ENCODE peak calls at places on chromosome 18, in four cellular contexts. One of them, this sample, is unnamed.

GRCh38 chr18:13445241-13445897 is 226.8 kb downstream of the LDLRAD4 start:
- DNase-seq in lower lobe of right lung: no peak
- DNase-seq in OCI-LY7: no peak
- DNase-seq in body of pancreas: no peak
- DNase-seq in this sample: no peak

GRCh38 chr18:10787293-10787901 is 261.6 kb downstream of the NAPG start:
- DNase-seq in lower lobe of right lung: peak; percentile 86
- DNase-seq in OCI-LY7: peak; percentile 85
- DNase-seq in body of pancreas: peak; percentile 81
- DNase-seq in this sample: peak; percentile 85

GRCh38 chr18:829432-829831 is 17.4 kb upstream of the YES1 start:
- DNase-seq in lower lobe of right lung: no peak
- DNase-seq in OCI-LY7: no peak
- DNase-seq in body of pancreas: no peak
- DNase-seq in this sample: no peak

GRCh38 chr18:7778181-7778580 is 211.1 kb downstream of the PTPRM start:
- DNase-seq in lower lobe of right lung: no peak
- DNase-seq in OCI-LY7: no peak
- DNase-seq in body of pancreas: no peak
- DNase-seq in this sample: no peak

GRCh38 chr18:74722237-74722636 is 124.6 kb downstream of the ZNF407 start:
- DNase-seq in lower lobe of right lung: no peak
- DNase-seq in OCI-LY7: no peak
- DNase-seq in body of pancreas: no peak
- DNase-seq in this sample: no peak

GRCh38 chr18:62030091-62030985 is 137.5 kb upstream of the RNF152 start:
- DNase-seq in lower lobe of right lung: no peak
- DNase-seq in OCI-LY7: no peak
- DNase-seq in body of pancreas: no peak
- DNase-seq in this sample: no peak

GRCh38 chr18:13264986-13265900 is 46.7 kb downstream of the LDLRAD4 start:
- DNase-seq in lower lobe of right lung: no peak
- DNase-seq in OCI-LY7: no peak
- DNase-seq in body of pancreas: no peak
- DNase-seq in this sample: no peak

GRCh38 chr18:70288851-70289328 is at the start of gene SOCS6:
- DNase-seq in lower lobe of right lung: peak; percentile 74
- DNase-seq in OCI-LY7: no peak
- DNase-seq in body of pancreas: peak; percentile 68
- DNase-seq in this sample: peak; percentile 14

GRCh38 chr18:75131455-75132000 is 77.4 kb downstream of the PTGR3 start:
- DNase-seq in lower lobe of right lung: no peak
- DNase-seq in OCI-LY7: no peak
- DNase-seq in body of pancreas: no peak
- DNase-seq in this sample: no peak

GRCh38 chr18:37317486-37317885 is 248.1 kb downstream of the CELF4 start:
- DNase-seq in lower lobe of right lung: no peak
- DNase-seq in OCI-LY7: no peak
- DNase-seq in body of pancreas: no peak
- DNase-seq in this sample: no peak

GRCh38 chr18:37322497-37323035 is 243.0 kb downstream of the CELF4 start:
- DNase-seq in lower lobe of right lung: no peak
- DNase-seq in OCI-LY7: peak; percentile 28
- DNase-seq in body of pancreas: peak; percentile 30
- DNase-seq in this sample: no peak

GRCh38 chr18:37320320-37320719 is 245.3 kb downstream of the CELF4 start:
- DNase-seq in lower lobe of right lung: no peak
- DNase-seq in OCI-LY7: no peak
- DNase-seq in body of pancreas: no peak
- DNase-seq in this sample: no peak

GRCh38 chr18:37318360-37319037 is 247.1 kb downstream of the CELF4 start:
- DNase-seq in lower lobe of right lung: no peak
- DNase-seq in OCI-LY7: no peak
- DNase-seq in body of pancreas: no peak
- DNase-seq in this sample: no peak

DNA sequence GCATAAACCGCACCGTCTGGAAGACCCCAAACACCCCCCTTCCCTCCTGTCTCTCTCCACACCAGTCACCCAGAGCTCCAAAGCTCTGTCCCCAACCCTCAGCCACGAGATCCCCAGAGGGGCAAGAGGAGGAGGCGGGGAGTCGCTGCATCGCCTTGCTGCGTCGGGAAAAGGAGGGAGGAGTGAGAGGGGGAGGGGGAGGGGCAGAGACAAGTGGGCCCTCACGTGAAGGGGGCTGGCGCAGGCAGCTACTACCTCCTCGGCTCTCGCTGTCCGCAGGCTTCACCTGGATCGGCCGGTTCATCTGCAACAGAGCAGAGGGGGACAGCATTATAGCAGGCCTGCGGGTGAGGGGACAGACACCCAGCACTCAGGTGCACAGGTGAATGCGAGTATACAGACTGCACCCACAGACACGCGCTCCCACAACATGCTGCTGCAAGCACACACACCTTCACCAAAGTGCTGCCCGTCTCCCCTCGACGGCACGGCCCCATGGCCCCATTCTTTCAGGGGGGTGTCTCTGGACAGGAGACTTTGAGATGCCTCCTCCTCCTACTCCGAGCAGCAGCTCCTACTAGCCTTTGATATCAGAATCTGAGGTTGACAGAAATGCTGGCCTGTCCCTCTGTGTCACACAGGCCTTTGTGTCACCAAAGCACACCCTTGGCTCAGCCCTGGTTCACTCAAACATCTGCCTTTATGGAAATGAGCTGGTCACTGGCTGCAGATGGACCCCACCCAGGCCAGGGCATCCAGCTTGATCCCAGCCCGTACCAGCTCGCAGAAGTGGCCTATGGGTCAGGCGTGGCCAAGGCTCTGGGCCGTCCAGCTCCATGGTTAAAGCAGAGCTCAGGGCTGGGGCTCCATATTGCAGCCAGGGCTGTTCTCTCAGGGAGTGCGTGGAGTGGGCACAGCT is 243.8 kb downstream of the CELF4 start:
- DNase-seq in lower lobe of right lung: no peak
- DNase-seq in OCI-LY7: no peak
- DNase-seq in body of pancreas: no peak
- DNase-seq in this sample: no peak
- H3K4me1 ChIP-seq in lower lobe of right lung: no peaks in the 10 kb centered on the region
- H3K4me1 ChIP-seq in OCI-LY7: no peaks in the 10 kb centered on the region
- H3K4me1 ChIP-seq in body of pancreas: no peaks in the 10 kb centered on the region
- H3K4me1 ChIP-seq in this sample: no peaks in the 10 kb centered on the region

GRCh38 chr18:35076556-35076955 is 35.3 kb downstream of the MAPRE2 start:
- DNase-seq in lower lobe of right lung: no peak
- DNase-seq in OCI-LY7: no peak
- DNase-seq in body of pancreas: no peak
- DNase-seq in this sample: no peak
- H3K4me1 ChIP-seq in lower lobe of right lung: peaks cover 35% of the 10 kb centered on the region
- H3K4me1 ChIP-seq in OCI-LY7: peaks cover 5% of the 10 kb centered on the region
- H3K4me1 ChIP-seq in body of pancreas: peaks cover 4% of the 10 kb centered on the region
- H3K4me1 ChIP-seq in this sample: peaks cover 5% of the 10 kb centered on the region

GRCh38 chr18:34549367-34549766 is 160.7 kb upstream of the DTNA start:
- DNase-seq in lower lobe of right lung: no peak
- DNase-seq in OCI-LY7: no peak
- DNase-seq in body of pancreas: no peak
- DNase-seq in this sample: no peak
- H3K4me1 ChIP-seq in lower lobe of right lung: no peaks in the 10 kb centered on the region
- H3K4me1 ChIP-seq in OCI-LY7: no peaks in the 10 kb centered on the region
- H3K4me1 ChIP-seq in body of pancreas: peaks cover 54% of the 10 kb centered on the region
- H3K4me1 ChIP-seq in this sample: no peaks in the 10 kb centered on the region

GRCh38 chr18:3265564-3266033 is 3.7 kb downstream of the MYL12B start:
- DNase-seq in lower lobe of right lung: no peak
- DNase-seq in OCI-LY7: no peak
- DNase-seq in body of pancreas: no peak
- DNase-seq in this sample: no peak
- H3K4me1 ChIP-seq in lower lobe of right lung: peaks cover 80% of the 10 kb centered on the region
- H3K4me1 ChIP-seq in OCI-LY7: peaks cover 70% of the 10 kb centered on the region
- H3K4me1 ChIP-seq in body of pancreas: peaks cover 71% of the 10 kb centered on the region
- H3K4me1 ChIP-seq in this sample: peaks cover 60% of the 10 kb centered on the region

DNA sequence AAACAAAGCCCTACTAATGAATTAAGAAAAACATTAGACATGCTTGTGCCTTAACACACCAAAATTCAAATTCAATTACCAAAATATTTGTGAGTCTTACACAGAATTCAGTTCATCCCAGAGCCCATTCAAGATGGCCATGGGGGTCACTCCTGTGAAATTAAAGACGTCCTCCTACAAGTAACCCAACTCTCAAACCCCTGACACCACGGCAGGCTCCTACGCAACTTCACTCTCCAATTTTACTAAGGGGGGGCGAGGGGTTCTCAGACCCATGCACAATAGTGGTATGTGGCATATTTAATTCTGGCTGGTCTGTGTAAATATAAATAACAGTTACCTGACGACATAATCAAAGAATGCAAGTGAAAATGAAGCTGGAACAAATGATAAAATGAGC is 5.0 kb downstream of the ZNF516 start:
- DNase-seq in lower lobe of right lung: no peak
- DNase-seq in OCI-LY7: no peak
- DNase-seq in body of pancreas: no peak
- DNase-seq in this sample: no peak
- H3K4me1 ChIP-seq in lower lobe of right lung: peaks cover 36% of the 10 kb centered on the region
- H3K4me1 ChIP-seq in OCI-LY7: peaks cover 53% of the 10 kb centered on the region
- H3K4me1 ChIP-seq in body of pancreas: peaks cover 35% of the 10 kb centered on the region
- H3K4me1 ChIP-seq in this sample: peaks cover 8% of the 10 kb centered on the region

DNA sequence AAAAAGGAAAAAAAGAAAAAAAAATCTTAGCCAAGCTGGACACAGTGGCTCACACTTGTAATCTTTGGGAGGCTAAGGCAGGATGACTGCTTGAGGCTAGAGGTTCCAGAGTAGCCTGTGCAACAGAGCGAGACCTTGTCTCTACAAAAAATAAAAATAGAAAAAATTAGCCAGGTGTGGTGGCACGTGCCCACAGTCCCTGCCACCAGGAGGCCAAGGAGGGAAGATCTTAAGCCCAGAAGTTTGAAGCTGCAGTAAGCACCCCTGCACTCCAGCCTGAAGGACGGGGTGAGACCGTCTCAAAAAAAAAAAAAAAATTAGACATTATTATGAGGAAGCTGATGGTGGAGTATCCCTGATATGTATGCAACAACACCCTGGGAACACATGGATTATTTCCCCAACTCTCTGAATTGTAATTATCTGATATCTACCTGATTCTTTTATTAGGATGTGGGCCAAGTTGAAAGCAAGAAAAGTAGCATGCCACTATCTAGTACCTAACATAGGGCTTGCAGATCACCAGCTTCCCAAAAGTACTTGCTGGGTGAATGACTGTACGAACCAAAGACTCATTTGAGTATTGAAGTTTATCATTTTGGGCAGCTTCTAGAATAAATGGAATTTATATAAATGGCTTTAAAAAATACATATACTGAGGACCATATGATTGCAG is 140.9 kb downstream of the TCF4 start:
- DNase-seq in lower lobe of right lung: no peak
- DNase-seq in OCI-LY7: peak; percentile 81
- DNase-seq in body of pancreas: no peak
- DNase-seq in this sample: no peak
- H3K4me1 ChIP-seq in lower lobe of right lung: peaks cover 10% of the 10 kb centered on the region
- H3K4me1 ChIP-seq in OCI-LY7: peaks cover 91% of the 10 kb centered on the region
- H3K4me1 ChIP-seq in body of pancreas: peaks cover 10% of the 10 kb centered on the region
- H3K4me1 ChIP-seq in this sample: no peaks in the 10 kb centered on the region

GRCh38 chr18:12033643-12034025 is 52.3 kb downstream of the IMPA2 start:
- DNase-seq in lower lobe of right lung: no peak
- DNase-seq in OCI-LY7: no peak
- DNase-seq in body of pancreas: no peak
- DNase-seq in this sample: no peak
- H3K4me1 ChIP-seq in lower lobe of right lung: peaks cover 8% of the 10 kb centered on the region
- H3K4me1 ChIP-seq in OCI-LY7: peaks cover 12% of the 10 kb centered on the region
- H3K4me1 ChIP-seq in body of pancreas: peaks cover 55% of the 10 kb centered on the region
- H3K4me1 ChIP-seq in this sample: no peaks in the 10 kb centered on the region

GRCh38 chr18:28438381-28438780 is 261.5 kb upstream of the CDH2 start:
- DNase-seq in lower lobe of right lung: no peak
- DNase-seq in OCI-LY7: no peak
- DNase-seq in body of pancreas: no peak
- DNase-seq in this sample: no peak
- H3K4me1 ChIP-seq in lower lobe of right lung: no peaks in the 10 kb centered on the region
- H3K4me1 ChIP-seq in OCI-LY7: no peaks in the 10 kb centered on the region
- H3K4me1 ChIP-seq in body of pancreas: no peaks in the 10 kb centered on the region
- H3K4me1 ChIP-seq in this sample: no peaks in the 10 kb centered on the region

This sample was measured in naive thymus-derived CD4-positive, alpha-beta T cell.